ENCODE peak calls at places on chromosome 14, in five cellular contexts. H is HepG2, W is HEK293T, N is GM12878, Y is H1. M is an unnamed sample.

GRCh38 chr14:68694516-68695235 is 98.2 kb downstream of the ZFP36L1 start:
- DNase-seq in N (no peak), H (no peak), W (no peak), Y (no peak), M (no peak)

GRCh38 chr14:103858063-103858820 is 10.9 kb upstream of the PPP1R13B start:
- DNase-seq in W (no peak), H (no peak), N (no peak), Y (no peak), M (no peak)

GRCh38 chr14:85122690-85123089 is 407.3 kb upstream of the FLRT2 start:
- DNase-seq in W (no peak), H (no peak), N (no peak), Y (no peak), M (no peak)

GRCh38 chr14:68961781-68962584 is 17.1 kb downstream of the ACTN1 start:
- DNase-seq in N (no peak), H (no peak), W (peak; percentile 27), Y (no peak), M (no peak)

GRCh38 chr14:69052181-69052601 is 73.1 kb upstream of the ACTN1 start:
- DNase-seq in W (no peak), Y (no peak), N (no peak), H (no peak), M (no peak)

GRCh38 chr14:104361921-104362681 is 217.5 kb upstream of the C14orf180 start:
- DNase-seq in Y (no peak), H (no peak), W (no peak), N (no peak), M (no peak)

GRCh38 chr14:99327050-99327449 is 55.1 kb upstream of the BCL11B start:
- DNase-seq in H (no peak), W (no peak), N (no peak), Y (no peak), M (no peak)

GRCh38 chr14:104856157-104856868 is 8.8 kb upstream of the CEP170B start:
- DNase-seq in W (no peak), Y (no peak), H (no peak), N (no peak), M (no peak)

GRCh38 chr14:58258156-58258555 is 13.5 kb downstream of the PSMA3 start:
- DNase-seq in H (no peak), Y (no peak), W (no peak), N (no peak), M (no peak)

GRCh38 chr14:79510659-79511058 is 700.6 kb downstream of the DIO2 start:
- DNase-seq in Y (no peak), H (no peak), N (no peak), W (no peak), M (no peak)

GRCh38 chr14:105041841-105042765 is 21.2 kb upstream of the CDCA4 start:
- DNase-seq in W (no peak), N (no peak), H (no peak), Y (no peak), M (no peak)

GRCh38 chr14:37585101-37585479 is 10.0 kb downstream of the FOXA1 start:
- DNase-seq in N (no peak), Y (no peak), H (no peak), W (no peak), M (no peak)

DNA sequence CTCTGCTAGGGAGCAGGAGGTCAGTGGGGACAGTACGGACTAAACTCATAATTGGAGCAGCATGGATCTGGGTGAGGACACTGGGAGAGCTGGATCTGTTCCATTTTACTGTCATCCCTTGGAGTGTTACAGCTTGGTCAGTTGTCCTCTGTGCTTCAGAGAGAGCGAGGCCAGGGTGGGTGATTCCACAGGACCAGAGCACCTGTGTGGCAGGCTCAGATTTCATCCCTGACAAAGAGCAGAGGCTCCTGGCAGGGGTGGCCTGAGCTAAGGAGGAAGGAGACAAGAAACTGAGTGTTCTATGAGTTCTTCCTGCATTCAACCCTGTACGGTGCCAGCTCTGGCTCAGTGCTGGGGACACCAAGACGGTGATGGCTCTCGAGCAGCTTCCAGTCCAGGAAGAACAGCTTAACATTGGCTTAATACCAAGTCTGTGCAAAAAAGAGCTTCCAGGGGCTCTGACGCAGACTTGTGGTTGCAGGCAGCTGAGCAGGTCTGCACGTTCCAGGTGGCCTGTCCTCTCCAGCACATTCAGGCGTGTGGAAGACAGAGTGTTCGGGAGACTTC is 8.4 kb upstream of the PGF start:
- DNase-seq in N (no peak), W (no peak), Y (no peak), H (no peak), M (no peak)
- TF ChIP-seq SUZ12 in N (no peak), W (no peak), Y (no peak), H (no peak), M (no peak)

GRCh38 chr14:20434701-20435453 is 1.1 kb downstream of the KLHL33 start:
- DNase-seq in N (no peak), W (no peak), Y (no peak), H (no peak), M (no peak)
- TF ChIP-seq SUZ12 in N (no peak), W (no peak), Y (peak; percentile 26), H (no peak), M (no peak)

DNA sequence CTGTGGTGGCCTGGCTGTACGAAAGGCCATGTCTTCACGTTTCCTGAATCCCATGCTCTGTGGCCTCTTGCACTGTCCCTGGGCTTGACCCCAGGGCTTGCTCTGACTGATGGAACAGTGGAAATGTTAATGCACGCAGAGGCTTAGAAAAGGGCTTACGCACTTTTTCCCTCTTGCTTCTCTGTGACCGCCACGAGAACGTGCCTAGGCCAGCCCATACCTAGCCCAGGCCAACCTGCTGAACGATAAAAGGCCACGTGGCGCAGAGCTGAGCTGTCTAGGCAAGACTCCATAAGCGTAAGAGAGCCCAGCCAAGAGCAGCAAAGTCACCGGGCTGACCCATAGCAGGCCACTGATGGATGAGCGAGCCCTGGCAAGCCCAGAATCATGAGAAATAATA is 18.3 kb downstream of the TTC7B start:
- DNase-seq in H (no peak), W (no peak), N (no peak), Y (no peak), M (no peak)
- TF ChIP-seq SUZ12 in H (no peak), W (no peak), N (no peak), Y (no peak), M (no peak)

GRCh38 chr14:59339526-59339925 is 125.7 kb downstream of the GPR135 start:
- DNase-seq in N (no peak), W (no peak), Y (no peak), H (no peak), M (no peak)

GRCh38 chr14:59333235-59333634 is 131.9 kb downstream of the GPR135 start:
- DNase-seq in W (no peak), Y (no peak), N (no peak), H (no peak), M (no peak)

GRCh38 chr14:59333668-59334067 is 131.5 kb downstream of the GPR135 start:
- DNase-seq in W (no peak), Y (no peak), H (peak; percentile 40), N (no peak), M (no peak)

GRCh38 chr14:59336078-59336477 is 129.1 kb downstream of the GPR135 start:
- DNase-seq in H (no peak), N (no peak), W (no peak), Y (no peak), M (no peak)

DNA sequence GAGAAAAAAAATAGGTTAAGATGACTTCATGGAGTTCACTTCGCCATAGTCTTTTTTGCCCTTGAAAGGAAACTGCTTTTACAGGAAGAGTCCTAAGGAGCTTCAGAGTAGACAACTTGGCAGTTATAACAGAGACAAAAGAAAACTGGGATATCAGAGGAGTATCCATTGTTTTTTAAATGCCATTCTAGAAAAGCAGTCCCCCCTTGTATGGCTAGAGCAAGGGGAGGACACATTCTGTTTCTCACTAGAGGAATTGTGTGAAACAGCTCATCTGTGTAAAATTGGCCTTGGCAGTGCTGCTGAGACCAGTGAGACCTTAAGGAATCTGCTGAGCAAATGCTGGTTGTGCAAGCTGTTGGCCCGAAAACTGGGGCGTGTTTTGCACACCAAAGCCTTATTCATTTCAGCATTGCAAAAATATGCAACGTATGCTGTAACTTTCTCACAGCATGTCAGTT is 128.0 kb downstream of the GPR135 start:
- DNase-seq in H (no peak), Y (no peak), N (no peak), W (no peak), M (no peak)
- TF ChIP-seq SUZ12 in H (no peak), Y (no peak), N (no peak), W (no peak), M (no peak)

DNA sequence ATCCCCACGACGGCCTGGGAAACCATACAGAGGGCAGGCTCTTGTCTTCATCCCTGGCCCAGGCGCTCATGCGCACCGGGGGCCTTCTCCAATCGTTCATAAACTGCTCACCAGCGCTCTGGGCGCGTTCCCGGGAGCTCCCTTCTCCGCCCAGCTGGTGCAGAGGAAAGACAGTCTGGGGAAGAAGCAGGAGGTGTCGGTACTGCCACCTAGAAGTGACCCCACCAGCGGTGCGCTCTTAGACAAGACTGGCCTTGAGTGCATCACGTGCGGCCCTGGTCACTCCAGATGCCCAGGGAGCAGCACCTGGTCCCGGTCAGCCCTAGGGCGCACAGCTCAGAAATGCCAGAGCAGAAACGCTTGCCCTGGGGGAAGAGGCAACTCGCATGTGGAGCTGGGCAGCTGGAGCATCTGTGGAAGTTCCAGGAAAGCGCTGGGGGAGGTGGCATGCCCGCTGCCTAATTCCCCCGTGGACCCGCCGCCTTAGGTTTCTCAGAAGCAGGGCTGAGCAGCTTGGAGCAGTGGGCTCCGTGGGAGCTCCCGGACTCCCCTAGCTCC is 2.5 kb downstream of the GSC start:
- DNase-seq in H (no peak), Y (no peak), W (no peak), N (no peak), M (no peak)
- TF ChIP-seq SUZ12 in H (no peak), Y (peak; percentile 95), W (no peak), N (no peak), M (no peak)

M was measured in NT2/D1.